ENCODE peak calls at places on chromosomes 3 and 15, in ten cellular contexts. One of them, this sample, is unnamed.

GRCh38 chr3:151327571-151328198 is 1.7 kb downstream of the P2RY13 start:
- DNase-seq in heart right ventricle: no peak
- DNase-seq in cardiac septum: no peak
- DNase-seq in spleen: no peak
- DNase-seq in SW480: peak; percentile 31
- DNase-seq in HuH-7.5: no peak
- DNase-seq in RPMI7951: peak; percentile 20
- DNase-seq in effector memory CD4-positive, alpha-beta T cell: no peak
- DNase-seq in GM19239: no peak
- DNase-seq in mammary epithelial cell: no peak
- DNase-seq in this sample: no peak

GRCh38 chr15:75138016-75138999 is 63.4 kb upstream of the C15orf39 start:
- DNase-seq in heart right ventricle: no peak
- DNase-seq in cardiac septum: no peak
- DNase-seq in spleen: no peak
- DNase-seq in SW480: no peak
- DNase-seq in HuH-7.5: no peak
- DNase-seq in RPMI7951: peak; percentile 83
- DNase-seq in effector memory CD4-positive, alpha-beta T cell: no peak
- DNase-seq in GM19239: no peak
- DNase-seq in mammary epithelial cell: no peak
- DNase-seq in this sample: no peak

GRCh38 chr3:59253523-59253922 is 203.7 kb upstream of the CFAP20DC start:
- DNase-seq in heart right ventricle: no peak
- DNase-seq in cardiac septum: no peak
- DNase-seq in spleen: no peak
- DNase-seq in SW480: no peak
- DNase-seq in HuH-7.5: no peak
- DNase-seq in RPMI7951: no peak
- DNase-seq in effector memory CD4-positive, alpha-beta T cell: no peak
- DNase-seq in GM19239: no peak
- DNase-seq in mammary epithelial cell: no peak
- DNase-seq in this sample: no peak

GRCh38 chr3:35867782-35868181 is 228.5 kb downstream of the ARPP21 start:
- DNase-seq in heart right ventricle: no peak
- DNase-seq in cardiac septum: no peak
- DNase-seq in spleen: no peak
- DNase-seq in SW480: no peak
- DNase-seq in HuH-7.5: no peak
- DNase-seq in RPMI7951: no peak
- DNase-seq in effector memory CD4-positive, alpha-beta T cell: no peak
- DNase-seq in GM19239: no peak
- DNase-seq in mammary epithelial cell: no peak
- DNase-seq in this sample: no peak

GRCh38 chr15:76337047-76337738 is 620 bp downstream of the ISL2 start:
- DNase-seq in heart right ventricle: no peak
- DNase-seq in cardiac septum: no peak
- DNase-seq in spleen: no peak
- DNase-seq in SW480: peak; percentile 80
- DNase-seq in HuH-7.5: peak; percentile 98
- DNase-seq in RPMI7951: peak; percentile 48
- DNase-seq in effector memory CD4-positive, alpha-beta T cell: no peak
- DNase-seq in GM19239: peak; percentile 20
- DNase-seq in mammary epithelial cell: peak; percentile 28
- DNase-seq in this sample: no peak

GRCh38 chr3:194212869-194213320 is 76.9 kb downstream of the HES1 start:
- DNase-seq in heart right ventricle: no peak
- DNase-seq in cardiac septum: no peak
- DNase-seq in spleen: no peak
- DNase-seq in SW480: peak; percentile 45
- DNase-seq in HuH-7.5: no peak
- DNase-seq in RPMI7951: peak; percentile 86
- DNase-seq in effector memory CD4-positive, alpha-beta T cell: no peak
- DNase-seq in GM19239: no peak
- DNase-seq in mammary epithelial cell: no peak
- DNase-seq in this sample: no peak

GRCh38 chr3:177606891-177607290 is 409.6 kb upstream of the TBL1XR1 start:
- DNase-seq in heart right ventricle: no peak
- DNase-seq in cardiac septum: no peak
- DNase-seq in spleen: no peak
- DNase-seq in SW480: no peak
- DNase-seq in HuH-7.5: peak; percentile 16
- DNase-seq in RPMI7951: no peak
- DNase-seq in effector memory CD4-positive, alpha-beta T cell: no peak
- DNase-seq in GM19239: no peak
- DNase-seq in mammary epithelial cell: peak; percentile 52
- DNase-seq in this sample: no peak

GRCh38 chr3:156360992-156361391 is 193.9 kb downstream of the SSR3 start:
- DNase-seq in heart right ventricle: no peak
- DNase-seq in cardiac septum: no peak
- DNase-seq in spleen: no peak
- DNase-seq in SW480: no peak
- DNase-seq in HuH-7.5: no peak
- DNase-seq in RPMI7951: no peak
- DNase-seq in effector memory CD4-positive, alpha-beta T cell: no peak
- DNase-seq in GM19239: no peak
- DNase-seq in mammary epithelial cell: no peak
- DNase-seq in this sample: no peak

GRCh38 chr3:168040624-168041208 is 55.0 kb downstream of the GOLIM4 start:
- DNase-seq in heart right ventricle: no peak
- DNase-seq in cardiac septum: no peak
- DNase-seq in spleen: no peak
- DNase-seq in SW480: peak; percentile 83
- DNase-seq in HuH-7.5: peak; percentile 6
- DNase-seq in RPMI7951: peak; percentile 73
- DNase-seq in effector memory CD4-positive, alpha-beta T cell: no peak
- DNase-seq in GM19239: no peak
- DNase-seq in mammary epithelial cell: peak; percentile 29
- DNase-seq in this sample: no peak

GRCh38 chr3:4849739-4850138 is 129.5 kb upstream of the BHLHE40 start:
- DNase-seq in heart right ventricle: no peak
- DNase-seq in cardiac septum: no peak
- DNase-seq in spleen: no peak
- DNase-seq in SW480: no peak
- DNase-seq in HuH-7.5: no peak
- DNase-seq in RPMI7951: no peak
- DNase-seq in effector memory CD4-positive, alpha-beta T cell: no peak
- DNase-seq in GM19239: no peak
- DNase-seq in mammary epithelial cell: no peak
- DNase-seq in this sample: no peak

GRCh38 chr15:90121086-90121485 is 18.8 kb upstream of the IDH2 start:
- DNase-seq in heart right ventricle: no peak
- DNase-seq in cardiac septum: no peak
- DNase-seq in spleen: no peak
- DNase-seq in SW480: no peak
- DNase-seq in HuH-7.5: no peak
- DNase-seq in RPMI7951: no peak
- DNase-seq in effector memory CD4-positive, alpha-beta T cell: no peak
- DNase-seq in GM19239: no peak
- DNase-seq in mammary epithelial cell: no peak
- DNase-seq in this sample: no peak

GRCh38 chr15:74500401-74500800 is 39.4 kb upstream of the UBL7 start:
- DNase-seq in heart right ventricle: no peak
- DNase-seq in cardiac septum: no peak
- DNase-seq in spleen: no peak
- DNase-seq in SW480: no peak
- DNase-seq in HuH-7.5: no peak
- DNase-seq in RPMI7951: no peak
- DNase-seq in effector memory CD4-positive, alpha-beta T cell: no peak
- DNase-seq in GM19239: no peak
- DNase-seq in mammary epithelial cell: no peak
- DNase-seq in this sample: no peak

GRCh38 chr3:15629860-15630597 is 28.5 kb downstream of the BTD start:
- DNase-seq in heart right ventricle: peak; percentile 74
- DNase-seq in cardiac septum: no peak
- DNase-seq in spleen: no peak
- DNase-seq in SW480: peak; percentile 84
- DNase-seq in HuH-7.5: peak; percentile 77
- DNase-seq in RPMI7951: peak; percentile 89
- DNase-seq in effector memory CD4-positive, alpha-beta T cell: peak; percentile 46
- DNase-seq in GM19239: peak; percentile 64
- DNase-seq in mammary epithelial cell: peak; percentile 72
- DNase-seq in this sample: no peak

GRCh38 chr15:90481023-90481422 is 48.7 kb upstream of the CRTC3 start:
- DNase-seq in heart right ventricle: no peak
- DNase-seq in cardiac septum: no peak
- DNase-seq in spleen: no peak
- DNase-seq in SW480: no peak
- DNase-seq in HuH-7.5: no peak
- DNase-seq in RPMI7951: peak; percentile 11
- DNase-seq in effector memory CD4-positive, alpha-beta T cell: peak; percentile 1
- DNase-seq in GM19239: no peak
- DNase-seq in mammary epithelial cell: no peak
- DNase-seq in this sample: no peak

GRCh38 chr15:79595995-79596622 is 164.0 kb downstream of the MINAR1 start:
- DNase-seq in heart right ventricle: peak; percentile 8
- DNase-seq in cardiac septum: no peak
- DNase-seq in spleen: peak; percentile 74
- DNase-seq in SW480: peak; percentile 83
- DNase-seq in HuH-7.5: peak; percentile 96
- DNase-seq in RPMI7951: peak; percentile 76
- DNase-seq in effector memory CD4-positive, alpha-beta T cell: no peak
- DNase-seq in GM19239: peak; percentile 80
- DNase-seq in mammary epithelial cell: peak; percentile 81
- DNase-seq in this sample: no peak

GRCh38 chr3:120114981-120115380 is 20.7 kb upstream of the GSK3B start:
- DNase-seq in heart right ventricle: no peak
- DNase-seq in cardiac septum: no peak
- DNase-seq in spleen: no peak
- DNase-seq in SW480: no peak
- DNase-seq in HuH-7.5: no peak
- DNase-seq in RPMI7951: peak; percentile 25
- DNase-seq in effector memory CD4-positive, alpha-beta T cell: no peak
- DNase-seq in GM19239: no peak
- DNase-seq in mammary epithelial cell: no peak
- DNase-seq in this sample: no peak

GRCh38 chr15:68309024-68309423 is 31.5 kb downstream of the FEM1B start:
- DNase-seq in heart right ventricle: no peak
- DNase-seq in cardiac septum: no peak
- DNase-seq in spleen: no peak
- DNase-seq in SW480: no peak
- DNase-seq in HuH-7.5: no peak
- DNase-seq in RPMI7951: no peak
- DNase-seq in effector memory CD4-positive, alpha-beta T cell: no peak
- DNase-seq in GM19239: no peak
- DNase-seq in mammary epithelial cell: no peak
- DNase-seq in this sample: no peak

GRCh38 chr15:86433983-86434382 is 354.3 kb downstream of the AGBL1 start:
- DNase-seq in heart right ventricle: no peak
- DNase-seq in cardiac septum: no peak
- DNase-seq in spleen: no peak
- DNase-seq in SW480: no peak
- DNase-seq in HuH-7.5: no peak
- DNase-seq in RPMI7951: no peak
- DNase-seq in effector memory CD4-positive, alpha-beta T cell: no peak
- DNase-seq in GM19239: no peak
- DNase-seq in mammary epithelial cell: peak; percentile 37
- DNase-seq in this sample: no peak

GRCh38 chr15:72902245-72902928 is 118.8 kb upstream of the ADPGK start:
- DNase-seq in heart right ventricle: peak; percentile 57
- DNase-seq in cardiac septum: no peak
- DNase-seq in spleen: no peak
- DNase-seq in SW480: no peak
- DNase-seq in HuH-7.5: no peak
- DNase-seq in RPMI7951: peak; percentile 81
- DNase-seq in effector memory CD4-positive, alpha-beta T cell: no peak
- DNase-seq in GM19239: no peak
- DNase-seq in mammary epithelial cell: no peak
- DNase-seq in this sample: no peak

GRCh38 chr3:67386446-67386845 is 268.0 kb downstream of the SUCLG2 start:
- DNase-seq in heart right ventricle: no peak
- DNase-seq in cardiac septum: no peak
- DNase-seq in spleen: no peak
- DNase-seq in SW480: no peak
- DNase-seq in HuH-7.5: no peak
- DNase-seq in RPMI7951: peak; percentile 11
- DNase-seq in effector memory CD4-positive, alpha-beta T cell: no peak
- DNase-seq in GM19239: no peak
- DNase-seq in mammary epithelial cell: peak; percentile 73
- DNase-seq in this sample: no peak

GRCh38 chr3:155382396-155383042 is 89.0 kb upstream of the STRIT1 start:
- DNase-seq in heart right ventricle: peak; percentile 68
- DNase-seq in cardiac septum: peak; percentile 83
- DNase-seq in spleen: no peak
- DNase-seq in SW480: peak; percentile 70
- DNase-seq in HuH-7.5: peak; percentile 51
- DNase-seq in RPMI7951: peak; percentile 67
- DNase-seq in effector memory CD4-positive, alpha-beta T cell: no peak
- DNase-seq in GM19239: peak; percentile 9
- DNase-seq in mammary epithelial cell: peak; percentile 52
- DNase-seq in this sample: no peak

GRCh38 chr3:86973440-86973839 is 17.5 kb downstream of the VGLL3 start:
- DNase-seq in heart right ventricle: no peak
- DNase-seq in cardiac septum: no peak
- DNase-seq in spleen: no peak
- DNase-seq in SW480: no peak
- DNase-seq in HuH-7.5: no peak
- DNase-seq in RPMI7951: peak; percentile 90
- DNase-seq in effector memory CD4-positive, alpha-beta T cell: no peak
- DNase-seq in GM19239: no peak
- DNase-seq in mammary epithelial cell: peak; percentile 99
- DNase-seq in this sample: no peak

GRCh38 chr3:176514297-176514696 is 683.0 kb downstream of the TBL1XR1 start:
- DNase-seq in heart right ventricle: peak; percentile 22
- DNase-seq in cardiac septum: no peak
- DNase-seq in spleen: no peak
- DNase-seq in SW480: no peak
- DNase-seq in HuH-7.5: peak; percentile 4
- DNase-seq in RPMI7951: peak; percentile 49
- DNase-seq in effector memory CD4-positive, alpha-beta T cell: no peak
- DNase-seq in GM19239: no peak
- DNase-seq in mammary epithelial cell: peak; percentile 32
- DNase-seq in this sample: no peak

GRCh38 chr3:161770532-161771386 is 274.2 kb downstream of the OTOL1 start:
- DNase-seq in heart right ventricle: no peak
- DNase-seq in cardiac septum: no peak
- DNase-seq in spleen: no peak
- DNase-seq in SW480: no peak
- DNase-seq in HuH-7.5: no peak
- DNase-seq in RPMI7951: no peak
- DNase-seq in effector memory CD4-positive, alpha-beta T cell: no peak
- DNase-seq in GM19239: no peak
- DNase-seq in mammary epithelial cell: no peak
- DNase-seq in this sample: no peak

GRCh38 chr3:44926172-44926571 is 49.8 kb downstream of the ZDHHC3 start:
- DNase-seq in heart right ventricle: no peak
- DNase-seq in cardiac septum: no peak
- DNase-seq in spleen: no peak
- DNase-seq in SW480: no peak
- DNase-seq in HuH-7.5: no peak
- DNase-seq in RPMI7951: no peak
- DNase-seq in effector memory CD4-positive, alpha-beta T cell: no peak
- DNase-seq in GM19239: no peak
- DNase-seq in mammary epithelial cell: no peak
- DNase-seq in this sample: no peak

GRCh38 chr3:176174060-176174459 is 1023.2 kb downstream of the TBL1XR1 start:
- DNase-seq in heart right ventricle: no peak
- DNase-seq in cardiac septum: no peak
- DNase-seq in spleen: no peak
- DNase-seq in SW480: peak; percentile 2
- DNase-seq in HuH-7.5: no peak
- DNase-seq in RPMI7951: no peak
- DNase-seq in effector memory CD4-positive, alpha-beta T cell: no peak
- DNase-seq in GM19239: no peak
- DNase-seq in mammary epithelial cell: no peak
- DNase-seq in this sample: no peak

GRCh38 chr3:138408751-138409161 is 25.7 kb upstream of the ESYT3 start:
- DNase-seq in heart right ventricle: no peak
- DNase-seq in cardiac septum: peak; percentile 54
- DNase-seq in spleen: no peak
- DNase-seq in SW480: no peak
- DNase-seq in HuH-7.5: no peak
- DNase-seq in RPMI7951: no peak
- DNase-seq in effector memory CD4-positive, alpha-beta T cell: no peak
- DNase-seq in GM19239: no peak
- DNase-seq in mammary epithelial cell: no peak
- DNase-seq in this sample: no peak

GRCh38 chr3:39180183-39180545 is 12.2 kb downstream of the XIRP1 start:
- DNase-seq in heart right ventricle: no peak
- DNase-seq in cardiac septum: no peak
- DNase-seq in spleen: no peak
- DNase-seq in SW480: no peak
- DNase-seq in HuH-7.5: no peak
- DNase-seq in RPMI7951: no peak
- DNase-seq in effector memory CD4-positive, alpha-beta T cell: no peak
- DNase-seq in GM19239: no peak
- DNase-seq in mammary epithelial cell: no peak
- DNase-seq in this sample: no peak

This sample was measured in chondrocyte.